ENCODE peak calls at places on chromosomes 13 and 19, in five cellular contexts. P, G, X, O and A are unnamed samples.

GRCh38 chr19:2015611-2015950 is at the start of gene BTBD2:
- DNase-seq in P (peak), G (peak), X (no peak), O (peak), A (peak)

GRCh38 chr19:13692096-13692495 is 72.2 kb upstream of the MRI1 start:
- DNase-seq in P (no peak), G (peak), X (no peak), O (no peak), A (peak)

GRCh38 chr19:41449079-41449864 is 6.3 kb downstream of the ERICH4 start:
- DNase-seq in P (peak), G (peak), X (peak), O (peak), A (peak)

GRCh38 chr13:40445557-40445990 is 220.9 kb downstream of the FOXO1 start:
- DNase-seq in P (peak), G (peak), X (no peak), O (no peak), A (peak)

GRCh38 chr19:33818426-33818825 is 21.8 kb downstream of the KCTD15 start:
- DNase-seq in P (peak), G (no peak), X (no peak), O (no peak), A (no peak)

GRCh38 chr19:3231288-3231687 is 6.8 kb downstream of the CELF5 start:
- DNase-seq in P (no peak), G (no peak), X (no peak), O (no peak), A (no peak)

GRCh38 chr13:111261326-111261725 is 59.1 kb upstream of the TEX29 start:
- DNase-seq in P (no peak), G (no peak), X (no peak), O (no peak), A (no peak)

GRCh38 chr13:26538363-26539317 is 18.8 kb upstream of the WASF3 start:
- DNase-seq in P (no peak), G (peak), X (no peak), O (no peak), A (peak)

GRCh38 chr13:65154661-65155447 is 2075.3 kb downstream of the PCDH9 start:
- DNase-seq in P (no peak), G (no peak), X (no peak), O (no peak), A (no peak)

GRCh38 chr13:47216176-47216822 is 319.4 kb upstream of the HTR2A start:
- DNase-seq in P (no peak), G (no peak), X (no peak), O (no peak), A (peak)

GRCh38 chr13:22877421-22877820 is 303.4 kb upstream of the SGCG start:
- DNase-seq in P (no peak), G (no peak), X (no peak), O (no peak), A (no peak)

GRCh38 chr13:41634407-41634806 is 177.1 kb downstream of the RGCC start:
- DNase-seq in P (no peak), G (no peak), X (no peak), O (no peak), A (no peak)

GRCh38 chr13:41639955-41640780 is 182.8 kb downstream of the RGCC start:
- DNase-seq in P (no peak), G (peak), X (no peak), O (no peak), A (peak)

GRCh38 chr13:41637578-41637977 is 180.2 kb downstream of the RGCC start:
- DNase-seq in P (no peak), G (no peak), X (no peak), O (no peak), A (no peak)

GRCh38 chr13:41643502-41643901 is 186.2 kb downstream of the RGCC start:
- DNase-seq in P (no peak), G (no peak), X (no peak), O (no peak), A (no peak)

GRCh38 chr13:41639237-41639904 is 182.0 kb downstream of the RGCC start:
- DNase-seq in P (no peak), G (no peak), X (no peak), O (no peak), A (no peak)
- TF ChIP-seq CTCF in P (no peak), G (no peak), X (no peak), O (no peak), A (no peak)

DNA sequence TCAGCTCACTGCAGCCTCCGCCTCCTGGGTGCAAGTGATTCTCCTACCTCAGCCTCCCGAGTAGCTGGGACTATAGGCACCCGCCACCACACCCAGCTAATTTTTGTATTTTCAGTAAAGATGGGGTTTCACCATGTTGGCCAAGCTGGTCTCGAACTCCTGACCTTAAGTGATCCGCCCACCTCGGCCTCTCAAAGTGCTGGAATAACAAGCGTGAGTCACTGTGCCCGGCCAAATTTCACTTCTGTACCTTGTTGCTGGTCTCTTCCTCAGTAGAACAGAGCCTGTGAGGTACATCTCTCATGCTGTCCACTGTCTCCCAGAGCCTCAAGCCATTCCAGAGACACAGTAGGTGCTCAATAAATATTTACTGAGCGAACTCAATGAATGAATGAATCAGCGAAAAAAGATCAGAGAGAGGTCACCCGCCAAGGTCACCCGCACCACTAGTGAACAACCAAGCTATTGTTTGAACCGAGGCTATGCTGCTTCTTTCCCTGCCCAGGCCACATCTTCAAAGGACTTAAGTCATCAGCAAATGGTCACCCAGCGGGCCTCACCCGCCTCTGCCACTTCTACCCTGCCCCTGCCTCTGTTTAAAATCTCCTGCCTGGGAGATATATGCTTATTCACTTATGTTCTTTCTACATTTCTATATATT is 9.3 kb downstream of the TMEM143 start:
- DNase-seq in P (no peak), G (no peak), X (no peak), O (peak), A (no peak)
- H3K4me3 ChIP-seq in P (no peak), G (no peak), X (no peak), O (no peak), A (no peak)

DNA sequence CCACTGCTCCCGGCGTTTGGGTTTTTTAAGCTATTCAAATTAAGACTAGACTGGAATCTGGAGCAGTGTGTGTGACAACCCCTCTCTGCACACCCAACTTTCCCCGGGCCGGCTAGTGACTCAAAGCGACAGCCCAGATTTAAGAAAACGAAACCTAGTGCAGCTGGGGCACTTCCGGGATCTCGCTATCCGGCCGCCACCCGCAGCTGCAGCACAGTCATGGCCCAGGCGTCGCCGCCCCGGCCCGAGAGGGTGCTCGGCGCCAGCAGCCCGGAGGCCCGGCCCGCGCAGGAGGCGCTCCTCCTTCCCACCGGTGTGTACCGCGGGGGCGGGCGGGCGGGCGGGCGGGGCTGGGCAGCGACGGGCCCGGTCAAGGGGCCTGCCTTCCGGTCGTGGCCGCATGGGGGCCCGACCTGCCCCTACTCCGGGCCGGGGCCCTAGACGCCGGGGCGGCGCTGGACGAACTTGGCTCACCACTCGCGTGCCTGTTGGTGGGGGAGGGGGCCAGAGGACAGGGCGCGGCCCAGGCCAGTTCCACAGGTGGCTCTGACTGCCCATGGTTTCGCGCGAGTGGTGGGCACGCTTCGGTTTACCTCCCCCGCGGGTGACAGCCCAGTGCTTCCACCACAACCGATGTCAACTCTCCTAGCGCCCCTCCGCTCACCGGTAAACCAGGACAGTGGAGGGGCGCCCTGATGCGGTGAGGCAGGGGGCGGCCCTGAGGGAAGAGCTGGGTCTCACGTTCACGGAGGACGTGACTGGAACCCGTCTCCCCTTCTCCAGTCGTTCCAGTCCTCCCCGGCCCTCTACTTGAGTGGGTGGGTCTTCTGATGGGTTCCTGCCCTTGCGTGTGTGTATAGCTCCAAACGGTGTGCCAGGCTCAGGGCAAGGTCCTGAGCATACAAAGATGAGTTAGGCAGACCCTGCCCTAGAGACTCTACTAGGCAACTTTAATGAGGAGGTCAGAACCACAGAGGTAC is at the start of gene PHF11:
- DNase-seq in P (peak), G (peak), X (peak), O (no peak), A (peak)
- TF ChIP-seq CTCF in P (peak), G (peak), X (no peak), O (no peak), A (no peak)

GRCh38 chr19:22503524-22503923 is 81.4 kb upstream of the ZNF98 start:
- DNase-seq in P (no peak), G (no peak), X (no peak), O (no peak), A (no peak)

GRCh38 chr19:22502766-22503165 is 80.6 kb upstream of the ZNF98 start:
- DNase-seq in P (no peak), G (no peak), X (no peak), O (no peak), A (no peak)
- H3K4me3 ChIP-seq in P (no peak), G (no peak), X (no peak), O (no peak), A (no peak)

GRCh38 chr19:50258918-50259372 is 55.5 kb downstream of the MYH14 start:
- DNase-seq in P (peak), G (no peak), X (no peak), O (no peak), A (no peak)
- TF ChIP-seq CTCF in P (peak), G (no peak), X (peak), O (peak), A (peak)